ENCODE peak calls at places on chromosomes 13 and 19, in nine cellular contexts. Q is stomach, V is T-helper 17 cell, F is neuronal stem cell, C is PC-3, Y is prostate gland, H is endothelial cell of umbilical vein, E is aorta, N is AG04450. M is an unnamed sample.
A peak's percentile ranks its signal among the peaks of the same experiment; 100 is the strongest.

GRCh38 chr13:39655041-39655568 is 357 bp upstream of the COG6 start:
- DNase-seq in F (peak; percentile 3), H (no peak), V (no peak), Q (no peak), N (no peak), C (no peak), E (no peak), Y (no peak), M (no peak)

GRCh38 chr13:50715402-50716146 is 127.9 kb downstream of the DLEU7 start:
- DNase-seq in N (no peak), H (no peak), Y (no peak), C (no peak), V (no peak), Q (no peak), E (no peak), F (no peak), M (no peak)

GRCh38 chr19:6707011-6707657 is 13.3 kb downstream of the C3 start:
- DNase-seq in C (no peak), Y (no peak), F (no peak), Q (no peak), N (no peak), H (no peak), V (no peak), E (peak; percentile 72), M (no peak)

GRCh38 chr19:38583219-38583984 is 34.4 kb downstream of the MAP4K1 start:
- DNase-seq in V (no peak), H (no peak), C (no peak), Q (no peak), Y (no peak), N (no peak), E (no peak), F (no peak), M (no peak)

GRCh38 chr19:50964266-50964665 is 5.1 kb downstream of the KLK6 start:
- DNase-seq in N (no peak), V (no peak), H (no peak), Y (no peak), F (no peak), Q (no peak), C (no peak), E (no peak), M (no peak)

GRCh38 chr19:1467512-1468273 is 11.3 kb downstream of the C19orf25 start:
- DNase-seq in F (no peak), N (no peak), E (no peak), H (no peak), C (no peak), V (no peak), Q (no peak), Y (no peak), M (peak; percentile 75)

GRCh38 chr19:2239771-2240770 is 3.4 kb downstream of the SF3A2 start:
- DNase-seq in H (peak; percentile 96), F (peak; percentile 56), Q (no peak), Y (no peak), N (no peak), C (no peak), V (no peak), E (no peak), M (peak; percentile 75)

GRCh38 chr13:46738055-46738454 is 58.9 kb downstream of the ESD start:
- DNase-seq in H (no peak), Y (no peak), N (no peak), F (no peak), Q (no peak), E (no peak), V (no peak), C (no peak), M (no peak)

GRCh38 chr19:36973021-36973843 is 57.1 kb downstream of the ZNF568 start:
- DNase-seq in F (peak; percentile 55), H (peak; percentile 62), Y (peak; percentile 80), C (no peak), Q (peak; percentile 78), V (peak; percentile 53), N (peak; percentile 29), E (peak; percentile 96), M (peak; percentile 57)

GRCh38 chr13:102466836-102467235 is 65.0 kb upstream of the FGF14 start:
- DNase-seq in C (no peak), V (no peak), E (no peak), Q (no peak), H (no peak), Y (no peak), N (no peak), F (no peak), M (no peak)

GRCh38 chr13:47796816-47797215 is 204.3 kb downstream of the SUCLA2 start:
- DNase-seq in C (no peak), Y (no peak), N (no peak), Q (no peak), E (no peak), F (no peak), V (no peak), H (no peak), M (no peak)

GRCh38 chr13:20843177-20843576 is 59.4 kb downstream of the XPO4 start:
- DNase-seq in Q (no peak), N (no peak), V (no peak), H (peak; percentile 88), C (no peak), E (no peak), F (no peak), Y (no peak), M (no peak)

GRCh38 chr13:60043262-60043661 is 120.5 kb downstream of the DIAPH3 start:
- DNase-seq in H (no peak), Y (no peak), E (no peak), C (no peak), V (no peak), N (no peak), Q (no peak), F (no peak), M (no peak)

GRCh38 chr13:97214921-97215320 is 7.2 kb upstream of the MBNL2 start:
- DNase-seq in E (no peak), Y (no peak), H (no peak), C (no peak), N (no peak), V (no peak), F (no peak), Q (no peak), M (no peak)

GRCh38 chr13:73210218-73210883 is 151.5 kb downstream of the KLF5 start:
- DNase-seq in C (peak; percentile 69), Y (no peak), F (no peak), Q (no peak), N (no peak), E (no peak), H (no peak), V (no peak), M (no peak)

GRCh38 chr13:20993661-20994440 is 67.5 kb downstream of the LATS2 start:
- DNase-seq in V (no peak), C (no peak), F (no peak), Q (no peak), H (no peak), N (no peak), Y (no peak), E (no peak), M (no peak)

GRCh38 chr13:42495256-42495655 is 78.7 kb upstream of the TNFSF11 start:
- DNase-seq in Q (no peak), V (no peak), N (no peak), Y (no peak), H (peak; percentile 13), E (no peak), C (peak; percentile 43), F (no peak), M (no peak)

GRCh38 chr19:42297034-42297433 is 4.9 kb upstream of the PRR19 start:
- DNase-seq in E (no peak), H (no peak), N (no peak), Q (no peak), Y (no peak), F (no peak), C (no peak), V (no peak), M (no peak)

DNA sequence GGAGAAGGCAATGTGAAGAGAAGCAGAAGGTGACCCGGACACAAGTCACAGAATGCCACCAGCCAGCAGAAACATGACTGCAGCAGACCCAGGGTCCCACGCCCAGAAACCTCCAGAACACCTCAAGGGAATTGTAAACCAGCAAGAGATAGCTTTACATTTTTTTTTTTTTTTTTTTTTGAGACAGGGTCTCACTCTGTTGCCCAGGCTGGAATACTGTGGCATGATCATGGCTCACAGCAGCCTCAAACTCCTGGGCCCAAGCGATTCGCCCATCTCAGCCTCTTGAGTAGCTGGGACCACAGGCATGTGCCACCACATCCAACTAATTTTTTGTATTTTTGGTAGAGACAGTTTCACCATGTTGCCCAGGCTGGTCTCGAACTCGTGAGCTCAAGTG is 10.5 kb upstream of the CEACAM20 start:
- DNase-seq in E (no peak), F (no peak), N (no peak), C (no peak), V (no peak), Q (no peak), H (no peak), Y (no peak), M (no peak)
- H3K9me3 ChIP-seq in E (no peaks in the 10 kb centered on the region), F (no peaks in the 10 kb centered on the region), N (no peaks in the 10 kb centered on the region), C (no peaks in the 10 kb centered on the region), V (no peaks in the 10 kb centered on the region), Q (peaks cover 13% of the 10 kb centered on the region), H (no peaks in the 10 kb centered on the region), Y (no peaks in the 10 kb centered on the region), M (peaks cover 17% of the 10 kb centered on the region)

GRCh38 chr13:111907341-111907880 is 159.5 kb upstream of the SOX1 start:
- DNase-seq in C (no peak), Y (no peak), E (no peak), Q (no peak), H (no peak), N (no peak), F (no peak), V (no peak), M (peak; percentile 21)

GRCh38 chr13:111906816-111907215 is 160.1 kb upstream of the SOX1 start:
- DNase-seq in Q (no peak), H (no peak), F (no peak), E (peak; percentile 62), Y (no peak), V (no peak), C (no peak), N (no peak), M (peak; percentile 23)

GRCh38 chr13:111905609-111905945 is 161.4 kb upstream of the SOX1 start:
- DNase-seq in Q (no peak), V (no peak), F (no peak), H (no peak), E (no peak), N (no peak), Y (no peak), C (no peak), M (no peak)

GRCh38 chr13:111904701-111905608 is 162.0 kb upstream of the SOX1 start:
- DNase-seq in Y (no peak), Q (no peak), H (no peak), F (no peak), C (no peak), E (peak; percentile 60), V (no peak), N (no peak), M (peak; percentile 64)

GRCh38 chr13:111906306-111906705 is 160.6 kb upstream of the SOX1 start:
- DNase-seq in Y (no peak), C (no peak), V (no peak), E (no peak), N (no peak), H (no peak), F (no peak), Q (no peak), M (no peak)
- H3K9me3 ChIP-seq in Y (no peaks in the 10 kb centered on the region), C (no peaks in the 10 kb centered on the region), V (no peaks in the 10 kb centered on the region), E (no peaks in the 10 kb centered on the region), N (peaks cover 86% of the 10 kb centered on the region), H (peaks cover 8% of the 10 kb centered on the region), F (no peaks in the 10 kb centered on the region), Q (no peaks in the 10 kb centered on the region), M (no peaks in the 10 kb centered on the region)

GRCh38 chr19:12217332-12217731 is 54.4 kb downstream of the ZNF136 start:
- DNase-seq in E (no peak), N (no peak), V (no peak), H (no peak), Q (no peak), F (no peak), Y (no peak), C (no peak), M (no peak)
- H3K9me3 ChIP-seq in E (peaks cover 8% of the 10 kb centered on the region), N (peaks cover 28% of the 10 kb centered on the region), V (peaks cover 14% of the 10 kb centered on the region), H (peaks cover 2% of the 10 kb centered on the region), Q (peaks cover 36% of the 10 kb centered on the region), F (peaks cover 43% of the 10 kb centered on the region), Y (no peaks in the 10 kb centered on the region), C (peaks cover 53% of the 10 kb centered on the region), M (peaks cover 80% of the 10 kb centered on the region)

GRCh38 chr19:40954573-40954972 is 36.5 kb upstream of the CYP2B6 start:
- DNase-seq in Y (no peak), H (no peak), C (no peak), E (no peak), N (no peak), V (no peak), F (no peak), Q (no peak), M (no peak)
- H3K9me3 ChIP-seq in Y (no peaks in the 10 kb centered on the region), H (no peaks in the 10 kb centered on the region), C (peaks cover 14% of the 10 kb centered on the region), E (peaks cover 18% of the 10 kb centered on the region), N (peaks cover 21% of the 10 kb centered on the region), V (peaks cover 13% of the 10 kb centered on the region), F (peaks cover 18% of the 10 kb centered on the region), Q (peaks cover 58% of the 10 kb centered on the region), M (peaks cover 35% of the 10 kb centered on the region)

M was measured in endodermal cell.